ENCODE peak calls at places on chromosomes 13 and 19, in eight cellular contexts. L, M, U, X, Z, K, H and B are unnamed samples. For H3K9me3, the result is how much of the 10 kb centered on the place peaks cover.

GRCh38 chr13:37342205-37342604 is 236.7 kb upstream of the CSNK1A1L start:
- DNase-seq in L (no peak), M (no peak), U (no peak), X (no peak), Z (no peak), K (no peak), H (no peak), B (no peak)

GRCh38 chr19:1474011-1474764 is 4.8 kb downstream of the C19orf25 start:
- DNase-seq in L (peak), M (no peak), U (no peak), X (no peak), Z (peak), K (no peak), H (peak), B (no peak)

GRCh38 chr19:17753976-17754375 is 2.7 kb downstream of the FCHO1 start:
- DNase-seq in L (no peak), M (no peak), U (no peak), X (no peak), Z (no peak), K (peak), H (no peak), B (no peak)

GRCh38 chr13:113646376-113646775 is 11.6 kb downstream of the ATP4B start:
- DNase-seq in L (no peak), M (peak), U (no peak), X (peak), Z (peak), K (no peak), H (no peak), B (no peak)

GRCh38 chr13:49597043-49597669 is 11.8 kb upstream of the RCBTB1 start:
- DNase-seq in L (no peak), M (no peak), U (no peak), X (no peak), Z (no peak), K (no peak), H (no peak), B (no peak)

GRCh38 chr19:44142014-44142523 is 715 bp downstream of the ZNF234 start:
- DNase-seq in L (no peak), M (peak), U (no peak), X (no peak), Z (peak), K (no peak), H (peak), B (peak)

GRCh38 chr13:29619995-29620394 is 24.5 kb upstream of the SLC7A1 start:
- DNase-seq in L (no peak), M (no peak), U (no peak), X (no peak), Z (no peak), K (no peak), H (peak), B (no peak)

GRCh38 chr19:45812297-45812696 is 2.8 kb downstream of the RSPH6A start:
- DNase-seq in L (no peak), M (no peak), U (no peak), X (no peak), Z (peak), K (no peak), H (no peak), B (no peak)

GRCh38 chr13:38674208-38674607 is 12.7 kb upstream of the FREM2 start:
- DNase-seq in L (no peak), M (no peak), U (no peak), X (no peak), Z (no peak), K (no peak), H (no peak), B (peak)

GRCh38 chr19:15181394-15181793 is 19.4 kb downstream of the NOTCH3 start:
- DNase-seq in L (no peak), M (no peak), U (no peak), X (no peak), Z (peak), K (no peak), H (no peak), B (no peak)

GRCh38 chr19:12350890-12351197 is 14.6 kb downstream of the ZNF442 start:
- DNase-seq in L (no peak), M (no peak), U (no peak), X (no peak), Z (no peak), K (no peak), H (no peak), B (no peak)
- H3K9me3 ChIP-seq in L (under half), M (under half), U (under half), X (under half), Z (under half), K (under half), H (under half), B (under half)

DNA sequence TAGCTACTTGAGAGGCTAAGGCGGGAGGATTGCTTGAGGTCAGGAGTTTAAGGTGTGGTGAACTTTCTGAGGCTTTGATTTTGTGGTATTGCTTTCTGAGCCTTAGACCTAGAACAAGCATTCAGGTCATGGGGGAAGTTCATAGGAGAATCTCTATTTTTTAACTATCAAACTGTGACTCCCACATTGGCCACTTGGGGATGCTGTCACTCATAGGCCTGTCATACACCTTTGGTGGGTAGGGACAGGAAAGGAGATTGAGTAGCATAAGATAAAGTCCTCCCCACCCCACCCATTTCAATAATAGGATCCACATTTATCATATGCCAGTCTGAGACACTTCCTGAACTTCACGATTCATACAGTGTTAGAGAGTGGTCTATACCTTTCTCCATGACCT is 41.9 kb upstream of the PSG2 start:
- DNase-seq in L (no peak), M (no peak), U (no peak), X (no peak), Z (no peak), K (no peak), H (no peak), B (no peak)
- H3K9me3 ChIP-seq in L (under half), M (under half), U (under half), X (under half), Z (under half), K (under half), H (under half), B (under half)

GRCh38 chr19:9329999-9330398 is 6.0 kb downstream of the ZNF559 start:
- DNase-seq in L (no peak), M (no peak), U (no peak), X (no peak), Z (no peak), K (no peak), H (no peak), B (no peak)
- H3K9me3 ChIP-seq in L (under half), M (under half), U (half or more), X (under half), Z (under half), K (half or more), H (under half), B (under half)

DNA sequence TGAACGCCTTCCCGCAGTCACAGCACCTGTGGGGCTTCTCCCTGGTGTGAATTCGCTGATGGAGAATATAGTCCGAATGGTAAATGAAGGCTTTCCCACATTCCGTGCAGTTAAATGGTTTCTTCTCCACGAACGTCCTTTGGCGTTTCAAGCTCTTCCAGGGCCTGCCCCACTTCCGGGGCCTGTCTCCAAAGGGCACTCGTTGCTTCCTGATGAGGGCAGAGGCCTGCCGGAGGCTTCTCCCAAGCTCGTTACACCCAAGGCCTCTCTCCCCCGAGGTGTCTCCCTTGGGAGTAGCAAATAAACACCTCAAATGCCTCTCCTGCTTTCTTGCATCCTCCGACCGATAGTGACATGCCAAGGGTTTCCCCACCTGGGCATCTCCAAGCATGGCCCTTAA is 34.3 kb downstream of the ZNF473 start:
- DNase-seq in L (no peak), M (no peak), U (no peak), X (no peak), Z (no peak), K (no peak), H (no peak), B (no peak)
- H3K9me3 ChIP-seq in L (under half), M (under half), U (under half), X (under half), Z (under half), K (under half), H (under half), B (under half)

DNA sequence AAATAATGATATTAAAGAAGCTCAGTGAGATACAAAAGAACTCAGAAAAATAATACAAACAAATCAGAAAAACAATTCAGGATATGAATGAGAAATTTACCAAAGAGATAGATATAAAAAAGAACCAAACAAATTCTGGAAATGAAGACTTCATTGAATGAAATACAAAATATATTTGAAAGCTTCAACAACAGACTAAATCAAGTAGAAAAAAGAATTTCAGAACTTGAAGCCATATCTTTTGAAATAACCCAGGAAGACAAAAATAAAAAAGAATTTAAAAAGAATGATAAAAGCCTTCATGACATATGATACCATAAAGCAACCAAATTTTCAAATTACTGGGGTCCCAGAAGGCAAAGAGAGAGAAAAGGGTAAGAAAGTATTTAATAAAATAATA is 9.6 kb downstream of the LEUTX start:
- DNase-seq in L (no peak), M (no peak), U (no peak), X (no peak), Z (no peak), K (no peak), H (no peak), B (no peak)
- H3K9me3 ChIP-seq in L (under half), M (under half), U (under half), X (under half), Z (under half), K (under half), H (under half), B (under half)

GRCh38 chr19:58237324-58237723 is 8.6 kb downstream of the ZNF544 start:
- DNase-seq in L (no peak), M (no peak), U (no peak), X (no peak), Z (no peak), K (no peak), H (no peak), B (no peak)
- H3K9me3 ChIP-seq in L (under half), M (under half), U (under half), X (under half), Z (under half), K (under half), H (under half), B (under half)

GRCh38 chr19:29120471-29120870 is 92.5 kb downstream of the UQCRFS1 start:
- DNase-seq in L (no peak), M (no peak), U (no peak), X (no peak), Z (no peak), K (no peak), H (no peak), B (no peak)

GRCh38 chr19:29117926-29118325 is 95.0 kb downstream of the UQCRFS1 start:
- DNase-seq in L (no peak), M (no peak), U (no peak), X (no peak), Z (no peak), K (no peak), H (no peak), B (no peak)

GRCh38 chr19:29118384-29118783 is 94.6 kb downstream of the UQCRFS1 start:
- DNase-seq in L (no peak), M (no peak), U (no peak), X (no peak), Z (no peak), K (no peak), H (no peak), B (no peak)

GRCh38 chr19:29121684-29122083 is 91.3 kb downstream of the UQCRFS1 start:
- DNase-seq in L (no peak), M (no peak), U (no peak), X (no peak), Z (no peak), K (no peak), H (no peak), B (no peak)

DNA sequence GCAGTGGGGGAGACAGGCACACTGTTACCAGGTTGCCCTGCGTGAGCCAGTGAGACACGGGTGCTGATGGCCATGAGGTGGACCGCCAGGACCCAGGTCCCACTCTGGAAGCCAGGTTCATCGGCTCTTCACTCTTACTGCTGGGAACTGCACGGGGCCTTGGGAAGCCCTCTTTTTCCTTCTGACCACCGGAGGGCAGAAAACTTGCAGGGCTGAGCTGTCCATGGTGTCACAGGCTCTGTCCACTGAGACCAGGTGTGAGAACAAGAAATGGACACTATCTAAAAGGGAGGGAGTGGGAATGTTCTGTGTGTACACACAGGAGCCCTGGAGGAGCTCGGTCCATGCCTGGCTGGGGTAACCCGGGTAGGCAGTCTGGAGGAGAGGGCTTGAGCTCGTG is 93.4 kb downstream of the UQCRFS1 start:
- DNase-seq in L (no peak), M (no peak), U (no peak), X (no peak), Z (no peak), K (no peak), H (no peak), B (no peak)
- H3K9me3 ChIP-seq in L (under half), M (under half), U (under half), X (under half), Z (under half), K (under half), H (under half), B (under half)

GRCh38 chr19:6888967-6889366 is 1.6 kb downstream of the ADGRE1 start:
- DNase-seq in L (no peak), M (no peak), U (no peak), X (no peak), Z (no peak), K (no peak), H (no peak), B (no peak)
- H3K9me3 ChIP-seq in L (under half), M (under half), U (under half), X (under half), Z (under half), K (under half), H (under half), B (under half)

GRCh38 chr19:53518716-53519115 is 19.2 kb upstream of the ZNF331 start:
- DNase-seq in L (no peak), M (no peak), U (no peak), X (no peak), Z (no peak), K (no peak), H (no peak), B (no peak)
- H3K9me3 ChIP-seq in L (under half), M (under half), U (under half), X (under half), Z (under half), K (under half), H (under half), B (under half)